ENCODE peak calls at places on chromosomes 12 and 14, in six cellular contexts. Q is adrenal gland, V is vagina, C is heart left ventricle, K is thyroid gland, B is A549. I is an unnamed sample.
A peak's percentile ranks its signal among the peaks of the same experiment; 100 is the strongest.

GRCh38 chr14:63564318-63564717 is 21.1 kb upstream of the PPP2R5E start:
- DNase-seq in Q (peak; percentile 13), C (peak; percentile 35), K (peak; percentile 10), V (no peak), B (no peak), I (no peak)

GRCh38 chr12:53995311-53996187 is 4.4 kb upstream of the HOXC9 start:
- DNase-seq in K (no peak), C (peak; percentile 32), B (no peak), V (no peak), Q (no peak), I (no peak)

GRCh38 chr12:68070957-68071356 is 81.7 kb downstream of the IFNG-AS1 start:
- DNase-seq in B (no peak), K (no peak), Q (no peak), V (no peak), C (no peak), I (no peak)

GRCh38 chr14:80485764-80486163 is 274.5 kb upstream of the DIO2 start:
- DNase-seq in K (no peak), C (no peak), Q (no peak), V (no peak), B (no peak), I (no peak)

GRCh38 chr14:25463475-25463874 is 413.5 kb upstream of the STXBP6 start:
- DNase-seq in K (no peak), C (no peak), Q (no peak), V (no peak), B (no peak), I (no peak)

GRCh38 chr12:38776657-38777056 is 128.7 kb downstream of the CPNE8 start:
- DNase-seq in C (no peak), Q (no peak), K (no peak), B (no peak), V (no peak), I (no peak)

GRCh38 chr14:99768381-99768780 is 24.8 kb upstream of the EML1 start:
- DNase-seq in V (no peak), C (no peak), Q (no peak), B (no peak), K (no peak), I (no peak)

GRCh38 chr14:101506211-101506920 is 54.9 kb upstream of the DIO3 start:
- DNase-seq in V (no peak), K (no peak), C (peak; percentile 17), Q (peak; percentile 0), B (no peak), I (no peak)

DNA sequence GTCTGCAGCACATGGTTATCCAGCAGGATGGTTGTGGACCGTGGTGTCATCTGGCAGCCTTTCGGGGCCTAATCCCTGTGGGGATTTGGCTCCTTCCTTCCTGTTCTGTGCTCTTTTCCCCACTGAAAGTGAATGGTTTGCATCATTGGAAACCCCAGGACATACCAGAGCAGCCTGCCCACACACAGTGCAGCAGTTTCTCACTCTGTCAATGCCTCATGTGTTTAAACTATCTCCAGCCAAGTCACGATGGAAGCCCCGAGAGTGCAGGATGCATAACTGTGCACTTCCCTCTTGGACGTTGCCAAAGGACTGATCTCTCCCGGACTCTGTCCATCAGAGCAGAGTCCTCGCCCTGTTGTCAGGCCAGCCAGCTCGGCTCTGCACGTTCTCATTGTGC is 29.0 kb upstream of the AMN start:
- DNase-seq in K (no peak), V (no peak), B (no peak), Q (peak; percentile 20), C (no peak), I (peak; percentile 88)
- TF ChIP-seq POLR2A in K (no peak), V (no peak), B (no peak), Q (no peak), C (no peak), I (no peak)

GRCh38 chr12:113194971-113195391 is 9.5 kb downstream of the RITA1 start:
- DNase-seq in C (no peak), K (no peak), B (no peak), V (no peak), Q (no peak), I (no peak)
- H3K27ac ChIP-seq in C (no peak overlapping the region), K (no peak overlapping the region), B (peak overlapping the region; percentile 64), V (peak overlapping the region; percentile 61), Q (no peak overlapping the region), I (no peak overlapping the region)

DNA sequence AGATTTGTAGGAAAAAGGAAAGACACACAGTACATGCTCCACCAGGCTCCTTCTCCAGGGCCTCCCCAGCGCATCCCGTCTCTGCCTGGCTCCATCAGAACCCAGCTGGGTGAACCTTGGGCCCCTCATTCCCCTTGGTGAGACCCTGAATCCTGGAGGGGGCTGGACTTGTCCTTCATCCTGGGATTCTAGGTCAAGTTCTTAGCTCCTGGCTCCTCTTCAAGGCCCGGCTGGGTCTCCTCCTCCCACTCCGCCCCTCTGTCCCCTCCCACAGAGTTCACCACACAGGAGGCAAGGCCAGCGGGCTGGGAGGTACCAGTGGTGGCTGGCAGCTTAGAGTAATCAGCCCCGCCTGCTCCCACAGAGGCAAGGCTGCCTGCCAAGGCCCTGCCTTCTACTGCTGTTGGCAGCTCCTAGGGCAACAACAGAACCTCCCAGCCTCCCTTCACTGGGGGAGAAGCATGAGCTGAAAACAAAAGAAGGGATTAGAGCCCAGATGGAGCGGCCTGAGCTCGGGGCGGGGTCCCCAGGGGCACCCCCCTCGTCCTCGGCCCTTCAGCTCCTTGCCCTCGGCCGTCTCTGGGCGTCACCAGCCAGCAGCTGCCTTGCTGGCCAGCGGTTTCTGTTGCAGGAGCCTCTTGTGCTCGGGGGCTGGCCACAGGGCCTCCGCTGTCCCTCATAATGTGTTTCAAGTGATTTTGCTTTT is 49.4 kb downstream of the PSMA6 start:
- DNase-seq in Q (peak; percentile 98), V (no peak), K (peak; percentile 100), B (peak; percentile 87), C (peak; percentile 98), I (peak; percentile 97)
- TF ChIP-seq POLR2A in Q (peak; percentile 79), V (no peak), K (peak; percentile 90), B (peak; percentile 63), C (no peak), I (no peak)

GRCh38 chr12:64218597-64218996 is 3.5 kb downstream of the KICS2 start:
- DNase-seq in Q (no peak), B (no peak), K (no peak), V (no peak), C (no peak), I (no peak)
- H3K27ac ChIP-seq in Q (no peak overlapping the region), B (no peak overlapping the region), K (no peak overlapping the region), V (no peak overlapping the region), C (no peak overlapping the region), I (peak overlapping the region; percentile 5)

GRCh38 chr14:36510078-36510799 is 9.8 kb downstream of the NKX2-1 start:
- DNase-seq in V (no peak), C (no peak), Q (no peak), K (peak; percentile 92), B (no peak), I (no peak)
- TF ChIP-seq POLR2A in V (no peak), C (no peak), Q (no peak), K (peak; percentile 93), B (no peak), I (no peak)

GRCh38 chr14:64968167-64968566 is 4.0 kb downstream of the RAB15 start:
- DNase-seq in K (no peak), B (no peak), Q (no peak), C (no peak), V (no peak), I (no peak)
- H3K27ac ChIP-seq in K (no peak overlapping the region), B (no peak overlapping the region), Q (no peak overlapping the region), C (no peak overlapping the region), V (no peak overlapping the region), I (no peak overlapping the region)

I was measured in testis.